ENCODE peak calls at places on chromosomes 3 and 15, in six cellular contexts. F is stimulated activated CD8-positive, alpha-beta memory T cell treated with anti-CD3 and anti-CD28 coated beads, Interleukin-4, amount 100 ng/mL, for 4 hours; E is COR-L47; T is neuronal stem cell; X is HTR-8/SVneo; S is retina. R is an unnamed sample.

GRCh38 chr15:55827204-55827603 is 84.3 kb upstream of the PRTG start:
- DNase-seq in F (no peak), X (no peak), S (no peak), T (no peak), E (no peak), R (no peak)

GRCh38 chr3:182925330-182925943 is 54.9 kb downstream of the DCUN1D1 start:
- DNase-seq in X (no peak), T (no peak), E (no peak), F (no peak), S (no peak), R (no peak)

GRCh38 chr3:185862920-185863319 is 38.1 kb upstream of the IGF2BP2 start:
- DNase-seq in E (no peak), X (no peak), F (no peak), T (no peak), S (no peak), R (no peak)

GRCh38 chr15:82122754-82123400 is 77.1 kb upstream of the MEX3B start:
- DNase-seq in T (no peak), X (peak; percentile 70), F (no peak), S (no peak), E (no peak), R (no peak)

GRCh38 chr3:83048556-83048955 is 1287.1 kb upstream of the GBE1 start:
- DNase-seq in E (no peak), T (no peak), X (no peak), S (no peak), F (no peak), R (no peak)

GRCh38 chr15:65386376-65386775 is 8.6 kb upstream of the IGDCC3 start:
- DNase-seq in T (no peak), X (no peak), F (no peak), S (no peak), E (no peak), R (no peak)

GRCh38 chr3:65548848-65549625 is 489.7 kb downstream of the MAGI1 start:
- DNase-seq in F (no peak), S (peak; percentile 83), E (no peak), X (no peak), T (peak; percentile 44), R (peak; percentile 7)

GRCh38 chr3:13518516-13519351 is 30.2 kb upstream of the FBLN2 start:
- DNase-seq in E (no peak), F (no peak), T (no peak), X (no peak), S (no peak), R (no peak)

GRCh38 chr3:197117107-197117506 is 87.5 kb upstream of the MELTF start:
- DNase-seq in E (no peak), T (no peak), X (no peak), S (no peak), F (no peak), R (no peak)

GRCh38 chr15:73922186-73923151 is 3.8 kb upstream of the LOXL1 start:
- DNase-seq in F (no peak), E (no peak), S (peak; percentile 61), X (peak; percentile 56), T (no peak), R (no peak)

GRCh38 chr3:153961498-153961897 is 159.7 kb upstream of the ARHGEF26 start:
- DNase-seq in X (no peak), T (no peak), E (peak; percentile 89), S (no peak), F (no peak), R (peak; percentile 65)

GRCh38 chr15:52124270-52124878 is 11.8 kb upstream of the BCL2L10 start:
- DNase-seq in S (no peak), F (no peak), E (no peak), X (no peak), T (no peak), R (no peak)

GRCh38 chr3:40047406-40047805 is 238.0 kb downstream of the MYRIP start:
- DNase-seq in F (no peak), X (no peak), T (no peak), E (no peak), S (no peak), R (no peak)

GRCh38 chr15:66896611-66897010 is 168.8 kb upstream of the SMAD3 start:
- DNase-seq in T (no peak), S (no peak), E (no peak), F (no peak), X (no peak), R (no peak)

GRCh38 chr3:140349938-140350337 is 327.9 kb upstream of the TRIM42 start:
- DNase-seq in X (no peak), S (no peak), E (no peak), T (no peak), F (no peak), R (no peak)

GRCh38 chr3:157125101-157125500 is 34.8 kb downstream of the CCNL1 start:
- DNase-seq in X (no peak), F (no peak), T (no peak), S (no peak), E (no peak), R (peak; percentile 65)

GRCh38 chr15:69592954-69593353 is 140.3 kb downstream of the RPLP1 start:
- DNase-seq in E (no peak), F (no peak), S (no peak), X (no peak), T (no peak), R (no peak)

GRCh38 chr3:150158974-150159625 is 188.4 kb upstream of the PFN2 start:
- DNase-seq in E (no peak), X (no peak), S (no peak), F (no peak), T (no peak), R (no peak)

GRCh38 chr3:57696861-57697321 is 4.0 kb upstream of the DENND6A start:
- DNase-seq in X (no peak), F (no peak), S (no peak), E (no peak), T (no peak), R (peak; percentile 65)

GRCh38 chr3:150599611-150600297 is 3.4 kb upstream of the SELENOT start:
- DNase-seq in E (no peak), F (no peak), T (no peak), X (no peak), S (no peak), R (no peak)

GRCh38 chr3:13214847-13215472 is 141.7 kb upstream of the IQSEC1 start:
- DNase-seq in S (no peak), E (no peak), X (no peak), T (no peak), F (no peak), R (peak; percentile 37)

GRCh38 chr3:13876451-13876850 is 3.4 kb downstream of the WNT7A start:
- DNase-seq in S (no peak), E (no peak), F (no peak), X (no peak), T (no peak), R (no peak)

GRCh38 chr3:144197116-144197515 is 225.5 kb downstream of the DIPK2A start:
- DNase-seq in X (no peak), T (no peak), F (no peak), S (no peak), E (no peak), R (no peak)